ENCODE peak calls at places on chromosomes 16 and 17, in seven cellular contexts. J is gastrocnemius medialis, V is K562, D is right lobe of liver, A is NB4, U is transverse colon, Q is body of pancreas. B is an unnamed sample.

GRCh38 chr16:89319883-89320716 is 102.6 kb downstream of the ZNF778 start:
- DNase-seq in U (peak; percentile 38), J (peak; percentile 82), V (peak; percentile 87), Q (peak; percentile 64), D (no peak), A (peak; percentile 74), B (peak; percentile 85)

GRCh38 chr16:68538880-68539701 is at the start of gene ZFP90:
- DNase-seq in Q (peak; percentile 88), V (peak; percentile 92), U (peak; percentile 90), J (peak; percentile 76), A (peak; percentile 91), D (peak; percentile 88), B (peak; percentile 93)

GRCh38 chr16:56776562-56776961 is 46.6 kb downstream of the NUP93 start:
- DNase-seq in D (no peak), Q (peak; percentile 58), V (no peak), J (peak; percentile 15), U (peak; percentile 18), A (no peak), B (no peak)

GRCh38 chr17:74919440-74920305 is 3.4 kb downstream of the USH1G start:
- DNase-seq in A (no peak), J (no peak), D (no peak), Q (peak; percentile 40), U (no peak), V (peak; percentile 50), B (peak; percentile 30)

GRCh38 chr17:17859909-17860760 is 23.3 kb upstream of the SREBF1 start:
- DNase-seq in V (peak; percentile 75), J (peak; percentile 64), D (peak; percentile 95), U (peak; percentile 68), A (peak; percentile 65), Q (peak; percentile 73), B (peak; percentile 85)

GRCh38 chr17:55202906-55203305 is 61.9 kb upstream of the HLF start:
- DNase-seq in J (no peak), D (no peak), V (no peak), U (no peak), A (no peak), Q (no peak), B (no peak)

GRCh38 chr17:80486692-80487091 is 10.3 kb upstream of the NPTX1 start:
- DNase-seq in A (no peak), Q (no peak), V (no peak), D (no peak), J (no peak), U (no peak), B (no peak)

GRCh38 chr16:83689385-83689831 is 118.4 kb upstream of the HSBP1 start:
- DNase-seq in D (no peak), J (peak; percentile 59), A (peak; percentile 75), U (no peak), V (no peak), Q (peak; percentile 13), B (peak; percentile 2)

GRCh38 chr17:57667461-57667923 is 77.6 kb downstream of the CCDC182 start:
- DNase-seq in Q (no peak), A (no peak), J (no peak), V (no peak), U (no peak), D (peak; percentile 24), B (no peak)

GRCh38 chr16:68452176-68452575 is 3.9 kb upstream of the SMPD3 start:
- DNase-seq in Q (no peak), U (no peak), A (no peak), D (no peak), V (no peak), J (no peak), B (no peak)

GRCh38 chr17:16887523-16888095 is 84.3 kb downstream of the TNFRSF13B start:
- DNase-seq in U (no peak), Q (no peak), D (no peak), J (no peak), A (no peak), V (no peak), B (no peak)

GRCh38 chr16:11059588-11059987 is 115.2 kb downstream of the CLEC16A start:
- DNase-seq in J (no peak), Q (no peak), A (no peak), D (no peak), V (no peak), U (no peak), B (no peak)

GRCh38 chr16:24986512-24987303 is 28.5 kb downstream of the ARHGAP17 start:
- DNase-seq in J (no peak), Q (peak; percentile 44), D (peak; percentile 61), V (peak; percentile 82), A (peak; percentile 72), U (no peak), B (peak; percentile 75)

GRCh38 chr17:45690876-45691275 is 93.2 kb upstream of the CRHR1 start:
- DNase-seq in J (no peak), Q (no peak), D (no peak), U (no peak), V (no peak), A (no peak), B (no peak)

GRCh38 chr17:78925662-78926555 is 722 bp upstream of the TIMP2 start:
- DNase-seq in J (peak; percentile 80), Q (peak; percentile 80), D (peak; percentile 61), U (peak; percentile 73), V (no peak), A (peak; percentile 77), B (no peak)

GRCh38 chr16:69179255-69180010 is 7.5 kb upstream of the SNTB2 start:
- DNase-seq in J (peak; percentile 77), A (peak; percentile 57), V (no peak), D (peak; percentile 62), U (peak; percentile 83), Q (peak; percentile 96), B (no peak)

GRCh38 chr16:54993496-54993895 is 62.8 kb downstream of the IRX5 start:
- DNase-seq in J (no peak), A (no peak), U (no peak), V (no peak), D (no peak), Q (no peak), B (no peak)

GRCh38 chr17:81397314-81398169 is 2.3 kb downstream of the BAHCC1 start:
- DNase-seq in Q (no peak), V (no peak), U (peak; percentile 47), D (no peak), J (no peak), A (peak; percentile 82), B (peak; percentile 32)

GRCh38 chr16:27195941-27196595 is 7.3 kb upstream of the KDM8 start:
- DNase-seq in A (no peak), Q (no peak), V (no peak), D (no peak), J (no peak), U (no peak), B (no peak)

GRCh38 chr17:82899941-82900340 is 60.1 kb upstream of the ZNF750 start:
- DNase-seq in J (no peak), U (no peak), A (no peak), D (no peak), V (no peak), Q (no peak), B (no peak)

GRCh38 chr17:35130392-35130791 is 9.0 kb downstream of the FNDC8 start:
- DNase-seq in Q (no peak), U (no peak), V (no peak), D (no peak), J (no peak), A (no peak), B (no peak)

GRCh38 chr17:35129973-35130351 is 8.5 kb downstream of the FNDC8 start:
- DNase-seq in D (no peak), J (no peak), A (no peak), Q (no peak), U (no peak), V (no peak), B (no peak)

GRCh38 chr17:35127751-35128514 is 6.5 kb downstream of the FNDC8 start:
- DNase-seq in Q (peak; percentile 33), U (no peak), A (no peak), V (no peak), J (no peak), D (no peak), B (no peak)

GRCh38 chr17:35132099-35132498 is 10.0 kb downstream of the NLE1 start:
- DNase-seq in U (peak; percentile 14), J (no peak), A (no peak), V (no peak), Q (no peak), D (no peak), B (no peak)

GRCh38 chr17:35129154-35129972 is 7.9 kb downstream of the FNDC8 start:
- DNase-seq in V (no peak), Q (no peak), J (no peak), A (no peak), D (no peak), U (no peak), B (no peak)
- TF ChIP-seq POLR2A in V (peak; percentile 49), Q (no peak), J (no peak), A (no peak), D (no peak), U (no peak), B (no peak)

GRCh38 chr16:61366006-61366405 is 670.2 kb downstream of the CDH8 start:
- DNase-seq in U (no peak), Q (no peak), D (no peak), A (no peak), V (no peak), J (no peak), B (no peak)

GRCh38 chr16:61362583-61362982 is 673.7 kb downstream of the CDH8 start:
- DNase-seq in Q (no peak), J (no peak), U (no peak), A (no peak), V (no peak), D (no peak), B (no peak)
- TF ChIP-seq POLR2A in Q (no peak), J (no peak), U (no peak), A (no peak), V (no peak), D (no peak), B (no peak)

DNA sequence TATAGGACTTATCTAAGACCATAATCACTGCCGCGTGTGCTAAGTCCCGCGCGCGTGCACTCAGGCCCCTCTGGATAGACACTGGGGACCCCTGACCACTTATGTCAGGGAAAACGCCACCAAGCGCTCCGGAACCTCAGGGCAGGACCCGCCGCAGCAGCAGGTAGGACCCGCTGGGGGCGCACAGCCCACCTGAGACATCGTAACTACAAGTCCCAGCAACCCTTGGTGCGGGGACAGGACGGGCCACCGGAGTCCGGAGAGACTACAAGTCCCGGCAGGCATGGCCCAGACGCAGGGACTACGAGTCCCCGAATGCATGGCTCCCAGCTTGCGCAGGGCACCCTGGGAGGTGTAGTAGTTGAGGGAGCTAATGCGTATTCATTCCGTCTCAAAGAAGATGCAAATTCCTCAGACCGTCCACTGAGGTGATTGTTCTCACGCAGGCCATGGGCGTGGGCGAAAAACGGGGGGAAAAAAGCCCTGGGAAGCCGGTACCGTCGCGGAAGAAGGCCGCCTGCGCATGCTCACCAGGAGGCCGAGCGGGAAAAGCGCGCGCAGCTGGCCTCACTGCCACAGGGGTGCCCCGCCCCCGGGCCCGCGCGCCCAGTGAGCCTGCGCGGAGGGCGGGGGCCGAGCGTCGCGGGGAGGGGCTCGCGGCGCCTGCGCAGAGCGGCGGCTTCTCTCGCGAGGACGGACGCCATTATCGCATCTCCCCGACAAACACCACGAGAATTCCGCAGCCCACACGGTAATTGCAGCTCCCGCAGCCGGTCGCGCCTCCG is at the start of gene BANP:
- DNase-seq in Q (peak; percentile 99), D (peak; percentile 99), V (peak; percentile 99), A (peak; percentile 100), J (peak; percentile 99), U (peak; percentile 98), B (peak; percentile 98)
- TF ChIP-seq POLR2A in Q (no peak), D (peak; percentile 70), V (peak; percentile 70), A (no peak), J (peak; percentile 85), U (peak; percentile 47), B (peak; percentile 72)

DNA sequence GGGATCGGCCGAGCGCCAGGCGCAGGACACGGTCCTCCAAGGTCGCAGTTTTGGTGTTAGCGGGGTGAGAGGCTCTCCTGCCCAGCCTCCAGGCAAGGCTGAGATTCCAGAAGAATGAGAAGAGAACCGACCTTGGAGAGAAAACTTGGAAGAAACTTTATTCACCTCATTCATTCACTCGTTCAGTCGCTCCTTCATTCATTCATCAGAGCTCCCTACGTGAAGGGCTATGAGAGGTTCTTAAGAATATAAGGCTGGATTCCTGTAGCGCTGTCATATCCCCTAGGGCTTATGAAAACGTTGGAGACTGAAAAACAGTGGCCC is 991 bp upstream of the MYH10 start:
- DNase-seq in U (no peak), V (no peak), A (no peak), D (no peak), Q (no peak), J (no peak), B (no peak)
- TF ChIP-seq POLR2A in U (no peak), V (no peak), A (no peak), D (no peak), Q (no peak), J (no peak), B (no peak)

B was measured in erythroblast.